ENCODE peak calls at places on chromosomes 1 and 21, in eight cellular contexts. One of them, this sample, is unnamed.

GRCh38 chr21:28615276-28615675 is 377.4 kb downstream of the LTN1 start:
- DNase-seq in GM04503: no peak
- DNase-seq in cardiac septum: no peak
- DNase-seq in NCI-H187 treated with DMSO at 0.1 percent for 48 hours: no peak
- DNase-seq in HEK293T: no peak
- DNase-seq in HFFc6: peak; percentile 70
- DNase-seq in NCI-H774: no peak
- DNase-seq in skeletal muscle cell: no peak
- DNase-seq in this sample: peak; percentile 65

GRCh38 chr1:179007233-179007632 is 18.5 kb upstream of the FAM20B start:
- DNase-seq in HFFc6: no peak
- DNase-seq in skeletal muscle cell: no peak
- DNase-seq in HEK293T: no peak
- DNase-seq in cardiac septum: no peak
- DNase-seq in NCI-H774: no peak
- DNase-seq in GM04503: no peak
- DNase-seq in NCI-H187 treated with DMSO at 0.1 percent for 48 hours: no peak
- DNase-seq in this sample: no peak

GRCh38 chr1:113905435-113905861 is 322 bp downstream of the DCLRE1B start:
- DNase-seq in HEK293T: peak; percentile 51
- DNase-seq in cardiac septum: no peak
- DNase-seq in HFFc6: no peak
- DNase-seq in GM04503: no peak
- DNase-seq in NCI-H187 treated with DMSO at 0.1 percent for 48 hours: no peak
- DNase-seq in NCI-H774: no peak
- DNase-seq in skeletal muscle cell: no peak
- DNase-seq in this sample: no peak

GRCh38 chr1:182229907-182230522 is 161.6 kb downstream of the GLUL start:
- DNase-seq in cardiac septum: no peak
- DNase-seq in HFFc6: peak; percentile 9
- DNase-seq in GM04503: no peak
- DNase-seq in skeletal muscle cell: peak; percentile 10
- DNase-seq in HEK293T: no peak
- DNase-seq in NCI-H187 treated with DMSO at 0.1 percent for 48 hours: peak; percentile 100
- DNase-seq in NCI-H774: peak; percentile 57
- DNase-seq in this sample: no peak

GRCh38 chr1:36531833-36532232 is 49.1 kb upstream of the CSF3R start:
- DNase-seq in GM04503: no peak
- DNase-seq in HFFc6: no peak
- DNase-seq in NCI-H187 treated with DMSO at 0.1 percent for 48 hours: no peak
- DNase-seq in cardiac septum: peak; percentile 17
- DNase-seq in skeletal muscle cell: no peak
- DNase-seq in NCI-H774: no peak
- DNase-seq in HEK293T: no peak
- DNase-seq in this sample: no peak

GRCh38 chr1:18009061-18009728 is 98.4 kb upstream of the IGSF21 start:
- DNase-seq in HEK293T: no peak
- DNase-seq in cardiac septum: no peak
- DNase-seq in HFFc6: no peak
- DNase-seq in GM04503: no peak
- DNase-seq in skeletal muscle cell: no peak
- DNase-seq in NCI-H187 treated with DMSO at 0.1 percent for 48 hours: no peak
- DNase-seq in NCI-H774: no peak
- DNase-seq in this sample: no peak

GRCh38 chr1:14672030-14672429 is 73.5 kb downstream of the KAZN start:
- DNase-seq in cardiac septum: no peak
- DNase-seq in NCI-H774: no peak
- DNase-seq in NCI-H187 treated with DMSO at 0.1 percent for 48 hours: no peak
- DNase-seq in HFFc6: no peak
- DNase-seq in HEK293T: no peak
- DNase-seq in skeletal muscle cell: no peak
- DNase-seq in GM04503: no peak
- DNase-seq in this sample: no peak

GRCh38 chr1:67691712-67692111 is 6.7 kb downstream of the GADD45A start:
- DNase-seq in cardiac septum: no peak
- DNase-seq in HEK293T: no peak
- DNase-seq in GM04503: no peak
- DNase-seq in HFFc6: no peak
- DNase-seq in NCI-H187 treated with DMSO at 0.1 percent for 48 hours: no peak
- DNase-seq in NCI-H774: no peak
- DNase-seq in skeletal muscle cell: no peak
- DNase-seq in this sample: no peak

GRCh38 chr1:165915480-165916395 is 88.3 kb downstream of the UCK2 start:
- DNase-seq in GM04503: no peak
- DNase-seq in HFFc6: no peak
- DNase-seq in HEK293T: no peak
- DNase-seq in NCI-H774: no peak
- DNase-seq in cardiac septum: no peak
- DNase-seq in skeletal muscle cell: no peak
- DNase-seq in NCI-H187 treated with DMSO at 0.1 percent for 48 hours: no peak
- DNase-seq in this sample: no peak